ENCODE peak calls at places on chromosomes 1 and 21, in eight cellular contexts. One of them, this sample, is unnamed.

GRCh38 chr1:225888898-225889690 is at the start of gene LEFTY1:
- DNase-seq in activated naive CD8-positive, alpha-beta T cell treated with anti-CD3 and anti-CD28 coated beads for 36 hours: no peak
- DNase-seq in activated T-helper 9 cell treated with anti-CD3 and anti-CD28 coated beads, Interleukin-2, amount 50 U/mL, for 16 hours: no peak
- DNase-seq in astrocyte of the spinal cord: no peak
- DNase-seq in SK-MEL-5: no peak
- DNase-seq in retina: peak; percentile 30
- DNase-seq in ELR: no peak
- DNase-seq in occipital lobe: no peak
- DNase-seq in this sample: no peak

GRCh38 chr1:230826166-230826875 is 42.0 kb downstream of the C1orf198 start:
- DNase-seq in activated naive CD8-positive, alpha-beta T cell treated with anti-CD3 and anti-CD28 coated beads for 36 hours: no peak
- DNase-seq in activated T-helper 9 cell treated with anti-CD3 and anti-CD28 coated beads, Interleukin-2, amount 50 U/mL, for 16 hours: no peak
- DNase-seq in astrocyte of the spinal cord: no peak
- DNase-seq in SK-MEL-5: no peak
- DNase-seq in retina: no peak
- DNase-seq in ELR: no peak
- DNase-seq in occipital lobe: no peak
- DNase-seq in this sample: no peak

GRCh38 chr1:40749817-40750216 is 33.8 kb upstream of the KCNQ4 start:
- DNase-seq in activated naive CD8-positive, alpha-beta T cell treated with anti-CD3 and anti-CD28 coated beads for 36 hours: no peak
- DNase-seq in activated T-helper 9 cell treated with anti-CD3 and anti-CD28 coated beads, Interleukin-2, amount 50 U/mL, for 16 hours: no peak
- DNase-seq in astrocyte of the spinal cord: no peak
- DNase-seq in SK-MEL-5: no peak
- DNase-seq in retina: no peak
- DNase-seq in ELR: no peak
- DNase-seq in occipital lobe: no peak
- DNase-seq in this sample: no peak

GRCh38 chr1:110380667-110381283 is 10.1 kb downstream of the SLC16A4 start:
- DNase-seq in activated naive CD8-positive, alpha-beta T cell treated with anti-CD3 and anti-CD28 coated beads for 36 hours: no peak
- DNase-seq in activated T-helper 9 cell treated with anti-CD3 and anti-CD28 coated beads, Interleukin-2, amount 50 U/mL, for 16 hours: no peak
- DNase-seq in astrocyte of the spinal cord: peak; percentile 29
- DNase-seq in SK-MEL-5: no peak
- DNase-seq in retina: no peak
- DNase-seq in ELR: peak; percentile 19
- DNase-seq in occipital lobe: no peak
- DNase-seq in this sample: peak; percentile 88

GRCh38 chr1:43545686-43546387 is 15.2 kb downstream of the PTPRF start:
- DNase-seq in activated naive CD8-positive, alpha-beta T cell treated with anti-CD3 and anti-CD28 coated beads for 36 hours: peak; percentile 12
- DNase-seq in activated T-helper 9 cell treated with anti-CD3 and anti-CD28 coated beads, Interleukin-2, amount 50 U/mL, for 16 hours: no peak
- DNase-seq in astrocyte of the spinal cord: no peak
- DNase-seq in SK-MEL-5: peak; percentile 49
- DNase-seq in retina: peak; percentile 90
- DNase-seq in ELR: peak; percentile 48
- DNase-seq in occipital lobe: peak; percentile 70
- DNase-seq in this sample: no peak

GRCh38 chr1:2918441-2918840 is 102.8 kb upstream of the ACTRT2 start:
- DNase-seq in activated naive CD8-positive, alpha-beta T cell treated with anti-CD3 and anti-CD28 coated beads for 36 hours: no peak
- DNase-seq in activated T-helper 9 cell treated with anti-CD3 and anti-CD28 coated beads, Interleukin-2, amount 50 U/mL, for 16 hours: no peak
- DNase-seq in astrocyte of the spinal cord: no peak
- DNase-seq in SK-MEL-5: no peak
- DNase-seq in retina: no peak
- DNase-seq in ELR: no peak
- DNase-seq in occipital lobe: no peak
- DNase-seq in this sample: no peak

GRCh38 chr1:27142464-27142863 is 12.5 kb downstream of the SLC9A1 start:
- DNase-seq in activated naive CD8-positive, alpha-beta T cell treated with anti-CD3 and anti-CD28 coated beads for 36 hours: peak; percentile 46
- DNase-seq in activated T-helper 9 cell treated with anti-CD3 and anti-CD28 coated beads, Interleukin-2, amount 50 U/mL, for 16 hours: no peak
- DNase-seq in astrocyte of the spinal cord: no peak
- DNase-seq in SK-MEL-5: no peak
- DNase-seq in retina: no peak
- DNase-seq in ELR: no peak
- DNase-seq in occipital lobe: no peak
- DNase-seq in this sample: no peak

GRCh38 chr1:51504806-51505525 is 14.1 kb downstream of the EPS15 start:
- DNase-seq in activated naive CD8-positive, alpha-beta T cell treated with anti-CD3 and anti-CD28 coated beads for 36 hours: peak; percentile 15
- DNase-seq in activated T-helper 9 cell treated with anti-CD3 and anti-CD28 coated beads, Interleukin-2, amount 50 U/mL, for 16 hours: peak; percentile 24
- DNase-seq in astrocyte of the spinal cord: no peak
- DNase-seq in SK-MEL-5: no peak
- DNase-seq in retina: no peak
- DNase-seq in ELR: no peak
- DNase-seq in occipital lobe: no peak
- DNase-seq in this sample: no peak

GRCh38 chr1:76330993-76331603 is 256.6 kb downstream of the ST6GALNAC3 start:
- DNase-seq in activated naive CD8-positive, alpha-beta T cell treated with anti-CD3 and anti-CD28 coated beads for 36 hours: peak; percentile 33
- DNase-seq in activated T-helper 9 cell treated with anti-CD3 and anti-CD28 coated beads, Interleukin-2, amount 50 U/mL, for 16 hours: no peak
- DNase-seq in astrocyte of the spinal cord: peak; percentile 79
- DNase-seq in SK-MEL-5: peak; percentile 81
- DNase-seq in retina: peak; percentile 53
- DNase-seq in ELR: peak; percentile 69
- DNase-seq in occipital lobe: peak; percentile 4
- DNase-seq in this sample: peak; percentile 79

GRCh38 chr21:41923641-41924342 is 30.0 kb downstream of the C2CD2 start:
- DNase-seq in activated naive CD8-positive, alpha-beta T cell treated with anti-CD3 and anti-CD28 coated beads for 36 hours: peak; percentile 19
- DNase-seq in activated T-helper 9 cell treated with anti-CD3 and anti-CD28 coated beads, Interleukin-2, amount 50 U/mL, for 16 hours: no peak
- DNase-seq in astrocyte of the spinal cord: peak; percentile 58
- DNase-seq in SK-MEL-5: no peak
- DNase-seq in retina: no peak
- DNase-seq in ELR: no peak
- DNase-seq in occipital lobe: no peak
- DNase-seq in this sample: peak; percentile 88

GRCh38 chr21:33762798-33763572 is 120.7 kb downstream of the ITSN1 start:
- DNase-seq in activated naive CD8-positive, alpha-beta T cell treated with anti-CD3 and anti-CD28 coated beads for 36 hours: no peak
- DNase-seq in activated T-helper 9 cell treated with anti-CD3 and anti-CD28 coated beads, Interleukin-2, amount 50 U/mL, for 16 hours: no peak
- DNase-seq in astrocyte of the spinal cord: peak; percentile 24
- DNase-seq in SK-MEL-5: no peak
- DNase-seq in retina: no peak
- DNase-seq in ELR: peak; percentile 59
- DNase-seq in occipital lobe: no peak
- DNase-seq in this sample: peak; percentile 9

GRCh38 chr1:101444873-101445618 is 208.2 kb downstream of the S1PR1 start:
- DNase-seq in activated naive CD8-positive, alpha-beta T cell treated with anti-CD3 and anti-CD28 coated beads for 36 hours: no peak
- DNase-seq in activated T-helper 9 cell treated with anti-CD3 and anti-CD28 coated beads, Interleukin-2, amount 50 U/mL, for 16 hours: no peak
- DNase-seq in astrocyte of the spinal cord: no peak
- DNase-seq in SK-MEL-5: no peak
- DNase-seq in retina: no peak
- DNase-seq in ELR: no peak
- DNase-seq in occipital lobe: no peak
- DNase-seq in this sample: no peak

GRCh38 chr21:42156690-42157605 is 62.0 kb upstream of the ABCG1 start:
- DNase-seq in activated naive CD8-positive, alpha-beta T cell treated with anti-CD3 and anti-CD28 coated beads for 36 hours: no peak
- DNase-seq in activated T-helper 9 cell treated with anti-CD3 and anti-CD28 coated beads, Interleukin-2, amount 50 U/mL, for 16 hours: no peak
- DNase-seq in astrocyte of the spinal cord: no peak
- DNase-seq in SK-MEL-5: peak; percentile 82
- DNase-seq in retina: no peak
- DNase-seq in ELR: no peak
- DNase-seq in occipital lobe: peak; percentile 88
- DNase-seq in this sample: no peak

GRCh38 chr1:211621471-211622198 is 42.7 kb upstream of the SLC30A1 start:
- DNase-seq in activated naive CD8-positive, alpha-beta T cell treated with anti-CD3 and anti-CD28 coated beads for 36 hours: no peak
- DNase-seq in activated T-helper 9 cell treated with anti-CD3 and anti-CD28 coated beads, Interleukin-2, amount 50 U/mL, for 16 hours: no peak
- DNase-seq in astrocyte of the spinal cord: no peak
- DNase-seq in SK-MEL-5: no peak
- DNase-seq in retina: no peak
- DNase-seq in ELR: no peak
- DNase-seq in occipital lobe: no peak
- DNase-seq in this sample: peak; percentile 17

GRCh38 chr1:42456754-42457089 is 379 bp downstream of the PPCS start:
- DNase-seq in activated naive CD8-positive, alpha-beta T cell treated with anti-CD3 and anti-CD28 coated beads for 36 hours: peak; percentile 62
- DNase-seq in activated T-helper 9 cell treated with anti-CD3 and anti-CD28 coated beads, Interleukin-2, amount 50 U/mL, for 16 hours: peak; percentile 28
- DNase-seq in astrocyte of the spinal cord: no peak
- DNase-seq in SK-MEL-5: peak; percentile 46
- DNase-seq in retina: no peak
- DNase-seq in ELR: peak; percentile 73
- DNase-seq in occipital lobe: peak; percentile 41
- DNase-seq in this sample: peak; percentile 55

GRCh38 chr1:56311766-56312165 is 267.6 kb downstream of the PLPP3 start:
- DNase-seq in activated naive CD8-positive, alpha-beta T cell treated with anti-CD3 and anti-CD28 coated beads for 36 hours: no peak
- DNase-seq in activated T-helper 9 cell treated with anti-CD3 and anti-CD28 coated beads, Interleukin-2, amount 50 U/mL, for 16 hours: no peak
- DNase-seq in astrocyte of the spinal cord: no peak
- DNase-seq in SK-MEL-5: no peak
- DNase-seq in retina: no peak
- DNase-seq in ELR: no peak
- DNase-seq in occipital lobe: no peak
- DNase-seq in this sample: no peak

GRCh38 chr1:63189677-63190076 is 132.7 kb upstream of the FOXD3 start:
- DNase-seq in activated naive CD8-positive, alpha-beta T cell treated with anti-CD3 and anti-CD28 coated beads for 36 hours: no peak
- DNase-seq in activated T-helper 9 cell treated with anti-CD3 and anti-CD28 coated beads, Interleukin-2, amount 50 U/mL, for 16 hours: no peak
- DNase-seq in astrocyte of the spinal cord: no peak
- DNase-seq in SK-MEL-5: peak; percentile 63
- DNase-seq in retina: no peak
- DNase-seq in ELR: peak; percentile 5
- DNase-seq in occipital lobe: no peak
- DNase-seq in this sample: peak; percentile 0

GRCh38 chr21:26100573-26100972 is 70.0 kb downstream of the APP start:
- DNase-seq in activated naive CD8-positive, alpha-beta T cell treated with anti-CD3 and anti-CD28 coated beads for 36 hours: no peak
- DNase-seq in activated T-helper 9 cell treated with anti-CD3 and anti-CD28 coated beads, Interleukin-2, amount 50 U/mL, for 16 hours: no peak
- DNase-seq in astrocyte of the spinal cord: no peak
- DNase-seq in SK-MEL-5: no peak
- DNase-seq in retina: no peak
- DNase-seq in ELR: no peak
- DNase-seq in occipital lobe: no peak
- DNase-seq in this sample: no peak

GRCh38 chr21:44952929-44953627 is 13.2 kb downstream of the SLX9 start:
- DNase-seq in activated naive CD8-positive, alpha-beta T cell treated with anti-CD3 and anti-CD28 coated beads for 36 hours: no peak
- DNase-seq in activated T-helper 9 cell treated with anti-CD3 and anti-CD28 coated beads, Interleukin-2, amount 50 U/mL, for 16 hours: no peak
- DNase-seq in astrocyte of the spinal cord: no peak
- DNase-seq in SK-MEL-5: no peak
- DNase-seq in retina: no peak
- DNase-seq in ELR: no peak
- DNase-seq in occipital lobe: no peak
- DNase-seq in this sample: no peak

GRCh38 chr1:239843556-239843955 is 248.1 kb upstream of the FMN2 start:
- DNase-seq in activated naive CD8-positive, alpha-beta T cell treated with anti-CD3 and anti-CD28 coated beads for 36 hours: no peak
- DNase-seq in activated T-helper 9 cell treated with anti-CD3 and anti-CD28 coated beads, Interleukin-2, amount 50 U/mL, for 16 hours: no peak
- DNase-seq in astrocyte of the spinal cord: no peak
- DNase-seq in SK-MEL-5: no peak
- DNase-seq in retina: no peak
- DNase-seq in ELR: no peak
- DNase-seq in occipital lobe: no peak
- DNase-seq in this sample: no peak

GRCh38 chr1:209527372-209527771 is 56.1 kb upstream of the CAMK1G start:
- DNase-seq in activated naive CD8-positive, alpha-beta T cell treated with anti-CD3 and anti-CD28 coated beads for 36 hours: no peak
- DNase-seq in activated T-helper 9 cell treated with anti-CD3 and anti-CD28 coated beads, Interleukin-2, amount 50 U/mL, for 16 hours: no peak
- DNase-seq in astrocyte of the spinal cord: peak; percentile 21
- DNase-seq in SK-MEL-5: no peak
- DNase-seq in retina: no peak
- DNase-seq in ELR: peak; percentile 74
- DNase-seq in occipital lobe: no peak
- DNase-seq in this sample: peak; percentile 74

This sample was measured in fibroblast of mammary gland.